ENCODE peak calls at places on chromosomes 2 and 18, in six cellular contexts. D, F, Z, C, G and N are unnamed samples.

GRCh38 chr2:70133521-70134348 is 46.5 kb downstream of the PCBP1 start:
- DNase-seq in D (no peak), F (no peak), Z (no peak), C (no peak), G (no peak), N (no peak)

GRCh38 chr2:88656690-88657089 is 29.4 kb upstream of the EIF2AK3 start:
- DNase-seq in D (no peak), F (no peak), Z (peak; percentile 89), C (no peak), G (no peak), N (no peak)

GRCh38 chr18:44826418-44827259 is 146.0 kb downstream of the SETBP1 start:
- DNase-seq in D (no peak), F (no peak), Z (peak; percentile 85), C (peak; percentile 42), G (peak; percentile 78), N (peak; percentile 72)

GRCh38 chr2:180191352-180192124 is 184.4 kb upstream of the CWC22 start:
- DNase-seq in D (no peak), F (no peak), Z (no peak), C (no peak), G (no peak), N (no peak)

GRCh38 chr2:64737547-64737946 is 83.8 kb upstream of the SERTAD2 start:
- DNase-seq in D (no peak), F (no peak), Z (peak; percentile 50), C (no peak), G (no peak), N (no peak)

GRCh38 chr2:161981679-161982300 is 92.2 kb downstream of the DPP4 start:
- DNase-seq in D (no peak), F (no peak), Z (no peak), C (no peak), G (no peak), N (no peak)

GRCh38 chr2:8985561-8986326 is 17.7 kb downstream of the MBOAT2 start:
- DNase-seq in D (no peak), F (no peak), Z (no peak), C (no peak), G (no peak), N (no peak)

GRCh38 chr2:127051116-127051779 is 55.7 kb downstream of the BIN1 start:
- DNase-seq in D (no peak), F (no peak), Z (peak; percentile 87), C (peak; percentile 14), G (peak; percentile 22), N (no peak)

GRCh38 chr18:46481048-46481846 is 175.8 kb downstream of the LOXHD1 start:
- DNase-seq in D (peak; percentile 93), F (peak; percentile 39), Z (no peak), C (peak; percentile 38), G (no peak), N (no peak)

GRCh38 chr2:45754087-45755015 is 102.9 kb downstream of the PRKCE start:
- DNase-seq in D (no peak), F (no peak), Z (no peak), C (no peak), G (no peak), N (no peak)

GRCh38 chr2:97348265-97348664 is 235.3 kb downstream of the ANKRD36 start:
- DNase-seq in D (peak; percentile 82), F (no peak), Z (peak; percentile 22), C (no peak), G (no peak), N (no peak)

GRCh38 chr2:64173156-64174135 is 29.2 kb upstream of the PELI1 start:
- DNase-seq in D (peak; percentile 79), F (no peak), Z (no peak), C (no peak), G (no peak), N (no peak)

GRCh38 chr2:45986509-45986908 is 310.7 kb upstream of the EPAS1 start:
- DNase-seq in D (peak; percentile 36), F (no peak), Z (no peak), C (no peak), G (no peak), N (no peak)

GRCh38 chr18:25827961-25828561 is 262.4 kb downstream of the SS18 start:
- DNase-seq in D (peak; percentile 57), F (no peak), Z (no peak), C (no peak), G (no peak), N (no peak)

GRCh38 chr2:71466301-71467179 is 13.2 kb downstream of the DYSF start:
- DNase-seq in D (peak; percentile 84), F (no peak), Z (peak; percentile 92), C (peak; percentile 59), G (no peak), N (no peak)

GRCh38 chr2:176122633-176123482 is at the start of gene HOXD9:
- DNase-seq in D (peak; percentile 87), F (no peak), Z (peak; percentile 97), C (no peak), G (peak; percentile 81), N (no peak)

GRCh38 chr2:67055387-67056304 is 341.5 kb upstream of the ETAA1 start:
- DNase-seq in D (no peak), F (no peak), Z (no peak), C (no peak), G (no peak), N (no peak)

GRCh38 chr2:28662468-28663095 is 89.0 kb upstream of the PPP1CB start:
- DNase-seq in D (no peak), F (no peak), Z (peak; percentile 89), C (no peak), G (peak; percentile 74), N (peak; percentile 87)

GRCh38 chr2:19362652-19363473 is 4.4 kb upstream of the OSR1 start:
- DNase-seq in D (peak; percentile 89), F (peak; percentile 72), Z (peak; percentile 94), C (peak; percentile 75), G (peak; percentile 84), N (no peak)

GRCh38 chr2:64841462-64841861 is 147.7 kb upstream of the SLC1A4 start:
- DNase-seq in D (no peak), F (no peak), Z (peak; percentile 17), C (no peak), G (no peak), N (no peak)

GRCh38 chr2:167874812-167875211 is 372.6 kb downstream of the STK39 start:
- DNase-seq in D (no peak), F (no peak), Z (no peak), C (no peak), G (no peak), N (no peak)

GRCh38 chr2:43950383-43951008 is 45.3 kb downstream of the LRPPRC start:
- DNase-seq in D (no peak), F (no peak), Z (no peak), C (no peak), G (no peak), N (no peak)

GRCh38 chr2:99636432-99637034 is 146.7 kb upstream of the REV1 start:
- DNase-seq in D (no peak), F (peak; percentile 10), Z (no peak), C (peak; percentile 94), G (peak; percentile 94), N (no peak)

GRCh38 chr2:176118606-176119370 is 2.2 kb downstream of the HOXD10 start:
- DNase-seq in D (peak; percentile 85), F (peak; percentile 71), Z (peak; percentile 74), C (no peak), G (peak; percentile 76), N (no peak)

GRCh38 chr2:159153063-159153462 is 133.4 kb downstream of the WDSUB1 start:
- DNase-seq in D (no peak), F (no peak), Z (no peak), C (no peak), G (no peak), N (no peak)
- H3K4me1 ChIP-seq in D (peaks cover 3% of the 10 kb centered on the region), F (peaks cover 8% of the 10 kb centered on the region), Z (no peaks in the 10 kb centered on the region), C (peaks cover 99% of the 10 kb centered on the region), G (no peaks in the 10 kb centered on the region), N (no peaks in the 10 kb centered on the region)

GRCh38 chr18:79679552-79680099 is at the start of gene CTDP1:
- DNase-seq in D (peak; percentile 94), F (peak; percentile 70), Z (peak; percentile 99), C (peak; percentile 91), G (peak; percentile 89), N (peak; percentile 65)
- TF ChIP-seq CTCF in D (no peak), F (no peak), Z (no peak), C (no peak), G (peak; percentile 6), N (no peak)

GRCh38 chr2:54619660-54620231 is 103.7 kb upstream of the EML6 start:
- DNase-seq in D (no peak), F (no peak), Z (no peak), C (no peak), G (no peak), N (no peak)
- H3K4me1 ChIP-seq in D (no peaks in the 10 kb centered on the region), F (peaks cover 5% of the 10 kb centered on the region), Z (peaks cover 7% of the 10 kb centered on the region), C (peaks cover 90% of the 10 kb centered on the region), G (no peaks in the 10 kb centered on the region), N (peaks cover 29% of the 10 kb centered on the region)

DNA sequence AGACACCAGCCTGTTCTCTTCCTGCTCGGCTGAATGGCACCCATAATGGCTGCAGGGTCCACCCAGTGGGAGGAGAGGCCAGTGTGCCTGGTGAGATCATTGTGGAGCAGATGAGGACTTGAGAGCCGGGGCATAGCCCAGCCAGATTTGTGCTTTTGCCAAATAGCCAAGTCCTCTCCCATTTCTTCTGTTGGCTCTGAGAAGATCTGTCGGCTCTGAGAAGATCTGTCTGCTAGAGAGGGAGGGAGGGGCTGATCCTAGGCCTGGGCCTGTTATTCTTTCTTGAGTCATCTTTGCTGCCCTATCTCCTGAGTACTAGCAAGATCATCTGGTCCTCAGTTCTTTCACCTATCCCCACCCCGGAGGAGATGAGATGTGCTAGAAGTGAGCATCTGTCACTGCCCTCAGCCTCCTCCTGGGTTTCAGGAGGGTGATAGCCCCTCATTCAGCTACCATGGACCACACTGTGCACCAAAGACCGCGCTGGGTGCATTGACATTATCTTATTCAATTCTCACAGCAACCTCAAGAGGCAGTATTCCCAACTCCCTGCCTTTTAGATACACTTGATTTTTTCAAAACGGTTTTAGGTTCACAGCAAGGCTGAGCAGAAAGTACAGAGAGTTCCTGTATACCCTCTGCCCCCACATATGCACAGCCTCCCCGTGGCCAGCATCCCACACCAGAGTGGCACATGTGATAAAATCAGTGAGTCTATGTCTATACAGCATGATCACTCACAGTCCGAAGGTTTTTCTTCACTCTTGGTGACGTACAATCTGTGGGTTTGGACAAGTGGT is 98.6 kb downstream of the CAPN13 start:
- DNase-seq in D (no peak), F (peak; percentile 21), Z (peak; percentile 79), C (no peak), G (no peak), N (no peak)
- TF ChIP-seq CTCF in D (peak; percentile 63), F (peak; percentile 42), Z (peak; percentile 59), C (peak; percentile 47), G (no peak), N (peak; percentile 47)

DNA sequence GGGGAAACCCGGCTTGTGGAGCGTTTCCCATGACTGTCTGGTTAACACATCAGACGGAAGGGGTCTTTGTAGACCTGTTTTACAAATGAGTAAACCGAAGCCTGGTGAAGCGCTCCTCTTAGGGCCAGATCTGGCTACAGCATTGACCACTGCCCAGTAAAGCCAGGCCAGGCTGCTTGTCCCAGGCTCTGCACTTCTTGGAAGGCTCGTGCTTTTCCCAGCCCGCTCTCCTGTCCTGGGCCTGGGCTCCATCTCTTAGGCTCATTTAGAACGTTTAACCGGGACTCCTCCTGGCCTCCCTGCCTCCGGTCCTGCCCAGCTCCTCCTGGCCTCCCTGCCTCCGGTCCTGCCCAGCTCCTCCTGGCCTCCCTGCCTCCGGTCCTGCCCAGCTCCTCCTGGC is 4.8 kb downstream of the GPC1 start:
- DNase-seq in D (no peak), F (no peak), Z (no peak), C (peak; percentile 2), G (no peak), N (no peak)
- H3K4me1 ChIP-seq in D (no peaks in the 10 kb centered on the region), F (no peaks in the 10 kb centered on the region), Z (peaks cover 12% of the 10 kb centered on the region), C (peaks cover 77% of the 10 kb centered on the region), G (no peaks in the 10 kb centered on the region), N (peaks cover 33% of the 10 kb centered on the region)